ENCODE peak calls at places on chromosomes 6 and 20, in five cellular contexts. S, F, K, G and Z are unnamed samples.

GRCh38 chr20:16387661-16388060 is 185.6 kb downstream of the KIF16B start:
- DNase-seq in F (no peak), G (no peak), K (no peak), S (no peak), Z (no peak)

GRCh38 chr20:49287555-49288249 is 9.8 kb upstream of the ZNFX1 start:
- DNase-seq in G (peak), K (no peak), S (no peak), F (no peak), Z (no peak)

GRCh38 chr6:24666097-24666615 is 543 bp downstream of the TDP2 start:
- DNase-seq in S (peak), F (no peak), G (peak), K (no peak), Z (no peak)

GRCh38 chr20:39676857-39677351 is 714.8 kb downstream of the DHX35 start:
- DNase-seq in S (no peak), F (no peak), K (no peak), G (peak), Z (no peak)

GRCh38 chr6:109052015-109052651 is 42.5 kb downstream of the SESN1 start:
- DNase-seq in G (no peak), S (no peak), K (no peak), F (no peak), Z (no peak)

GRCh38 chr20:12153616-12154015 is 235.9 kb downstream of the BTBD3 start:
- DNase-seq in F (no peak), K (no peak), S (no peak), G (peak), Z (no peak)

GRCh38 chr6:112018619-112019416 is 35.1 kb upstream of the CCN6 start:
- DNase-seq in S (no peak), G (no peak), F (no peak), K (no peak), Z (no peak)

GRCh38 chr6:142824491-142824890 is 120.5 kb downstream of the HIVEP2 start:
- DNase-seq in S (no peak), K (no peak), F (no peak), G (no peak), Z (no peak)

GRCh38 chr20:57662313-57663240 is 42.4 kb upstream of the ZBP1 start:
- DNase-seq in K (no peak), G (no peak), S (no peak), F (no peak), Z (no peak)

GRCh38 chr20:13199279-13199678 is 21.8 kb upstream of the ISM1 start:
- DNase-seq in K (no peak), F (no peak), S (no peak), G (no peak), Z (no peak)

GRCh38 chr6:103534107-103534506 is 1325.6 kb downstream of the HACE1 start:
- DNase-seq in F (no peak), G (no peak), K (no peak), S (no peak), Z (no peak)

GRCh38 chr6:47098570-47098993 is 56.5 kb upstream of the ADGRF1 start:
- DNase-seq in G (no peak), K (no peak), S (no peak), F (no peak), Z (no peak)

GRCh38 chr6:149855040-149855654 is 9.0 kb downstream of the LRP11 start:
- DNase-seq in G (peak), S (peak), K (no peak), F (no peak), Z (no peak)

GRCh38 chr6:30463651-30464618 is 25.4 kb upstream of the HLA-E start:
- DNase-seq in G (peak), F (peak), K (no peak), S (peak), Z (no peak)